ENCODE peak calls at places on chromosomes 16 and 17, in five cellular contexts. C is mesendoderm, R is mesenchymal stem cell, B is H1, X is IMR-90. V is an unnamed sample.
A peak's percentile ranks its signal among the peaks of the same experiment; 100 is the strongest.

GRCh38 chr17:2883544-2884203 is 87.4 kb downstream of the RAP1GAP2 start:
- DNase-seq in B (no peak), R (peak; percentile 29), X (peak; percentile 62), C (peak; percentile 73), V (no peak)

GRCh38 chr17:68318103-68318991 is 27.1 kb downstream of the ARSG start:
- DNase-seq in X (peak; percentile 65), R (peak; percentile 94), C (no peak), B (no peak), V (no peak)

GRCh38 chr17:3043737-3044365 is 19.6 kb downstream of the OR1D5 start:
- DNase-seq in C (peak; percentile 32), B (no peak), R (no peak), X (no peak), V (no peak)

GRCh38 chr17:44557653-44558285 is 485 bp downstream of the FZD2 start:
- DNase-seq in C (peak; percentile 71), R (peak; percentile 85), X (peak; percentile 72), B (no peak), V (no peak)

GRCh38 chr16:85151603-85152413 is 39.5 kb upstream of the CIBAR2 start:
- DNase-seq in X (peak; percentile 78), R (peak; percentile 75), B (no peak), C (peak; percentile 39), V (no peak)

GRCh38 chr16:29641561-29641960 is 21.5 kb upstream of the SPN start:
- DNase-seq in R (peak; percentile 14), C (peak; percentile 65), X (no peak), B (no peak), V (no peak)

GRCh38 chr16:86215233-86215978 is 294.9 kb upstream of the FOXF1 start:
- DNase-seq in R (peak; percentile 46), X (peak; percentile 24), B (no peak), C (no peak), V (no peak)

GRCh38 chr17:10600551-10600950 is 51.1 kb upstream of the MYH2 start:
- DNase-seq in X (peak; percentile 45), R (no peak), B (no peak), C (no peak), V (no peak)

GRCh38 chr17:7348478-7349242 is 3.3 kb upstream of the KCTD11 start:
- DNase-seq in R (no peak), X (peak; percentile 47), B (no peak), C (no peak), V (no peak)

GRCh38 chr17:40870136-40870535 is 3.1 kb upstream of the KRT12 start:
- DNase-seq in X (no peak), R (no peak), C (peak; percentile 3), B (no peak), V (no peak)

GRCh38 chr16:15846510-15846909 is 10.3 kb downstream of the MYH11 start:
- DNase-seq in X (no peak), B (no peak), R (no peak), C (no peak), V (no peak)

GRCh38 chr16:13098536-13098935 is 197.1 kb downstream of the SHISA9 start:
- DNase-seq in X (no peak), R (no peak), C (peak; percentile 68), B (no peak), V (no peak)

GRCh38 chr17:73028311-73028755 is 64.2 kb downstream of the SLC39A11 start:
- DNase-seq in B (no peak), X (peak; percentile 72), C (no peak), R (peak; percentile 86), V (no peak)

GRCh38 chr17:31488264-31488981 is 96.9 kb downstream of the RAB11FIP4 start:
- DNase-seq in B (no peak), C (peak; percentile 51), X (no peak), R (no peak), V (no peak)

GRCh38 chr16:16093625-16094332 is 129.5 kb downstream of the ABCC6 start:
- DNase-seq in C (no peak), X (no peak), R (no peak), B (no peak), V (no peak)

GRCh38 chr16:75532791-75533190 is 3.1 kb downstream of the CHST5 start:
- DNase-seq in B (no peak), R (no peak), C (no peak), X (no peak), V (no peak)

GRCh38 chr17:17669081-17669850 is 12.0 kb upstream of the RAI1 start:
- DNase-seq in B (no peak), C (peak; percentile 35), R (no peak), X (peak; percentile 45), V (no peak)

GRCh38 chr17:52606098-52606497 is 447.6 kb upstream of the CA10 start:
- DNase-seq in X (no peak), C (no peak), B (no peak), R (no peak), V (no peak)

GRCh38 chr17:16980813-16981731 is 9.2 kb upstream of the TNFRSF13B start:
- DNase-seq in R (no peak), X (no peak), B (no peak), C (peak; percentile 14), V (no peak)

GRCh38 chr16:25751230-25751629 is 59.5 kb downstream of the HS3ST4 start:
- DNase-seq in X (no peak), B (no peak), C (no peak), R (no peak), V (no peak)

GRCh38 chr17:61803796-61804195 is 59.5 kb downstream of the BRIP1 start:
- DNase-seq in B (no peak), R (no peak), X (no peak), C (no peak), V (no peak)

GRCh38 chr17:17297217-17297616 is 6.0 kb upstream of the NT5M start:
- DNase-seq in B (no peak), R (no peak), X (peak; percentile 62), C (no peak), V (no peak)

GRCh38 chr17:76384987-76385891 is 830 bp downstream of the SPHK1 start:
- DNase-seq in C (peak; percentile 45), R (peak; percentile 86), B (no peak), X (peak; percentile 73), V (peak; percentile 43)

GRCh38 chr16:73058221-73058615 is 10.3 kb upstream of the ZFHX3 start:
- DNase-seq in X (no peak), B (no peak), C (no peak), R (peak; percentile 61), V (peak; percentile 48)

GRCh38 chr17:68886401-68886800 is 68.8 kb downstream of the ABCA8 start:
- DNase-seq in R (peak; percentile 61), C (no peak), X (no peak), B (no peak), V (no peak)

GRCh38 chr17:45009676-45010467 is 41.6 kb downstream of the DCAKD start:
- DNase-seq in C (no peak), R (no peak), B (no peak), X (no peak), V (no peak)

GRCh38 chr16:23254338-23254737 is 47.8 kb upstream of the SCNN1B start:
- DNase-seq in X (peak; percentile 48), C (peak; percentile 14), R (no peak), B (no peak), V (no peak)

GRCh38 chr17:53193044-53193443 is 629.7 kb upstream of the KIF2B start:
- DNase-seq in X (no peak), R (no peak), C (no peak), B (no peak), V (no peak)

GRCh38 chr17:81025756-81026155 is 9.2 kb upstream of the BAIAP2 start:
- DNase-seq in B (no peak), X (no peak), R (no peak), C (no peak), V (no peak)

GRCh38 chr17:43211123-43211479 is 574 bp upstream of the TMEM106A start:
- DNase-seq in B (no peak), X (no peak), C (no peak), R (no peak), V (no peak)

DNA sequence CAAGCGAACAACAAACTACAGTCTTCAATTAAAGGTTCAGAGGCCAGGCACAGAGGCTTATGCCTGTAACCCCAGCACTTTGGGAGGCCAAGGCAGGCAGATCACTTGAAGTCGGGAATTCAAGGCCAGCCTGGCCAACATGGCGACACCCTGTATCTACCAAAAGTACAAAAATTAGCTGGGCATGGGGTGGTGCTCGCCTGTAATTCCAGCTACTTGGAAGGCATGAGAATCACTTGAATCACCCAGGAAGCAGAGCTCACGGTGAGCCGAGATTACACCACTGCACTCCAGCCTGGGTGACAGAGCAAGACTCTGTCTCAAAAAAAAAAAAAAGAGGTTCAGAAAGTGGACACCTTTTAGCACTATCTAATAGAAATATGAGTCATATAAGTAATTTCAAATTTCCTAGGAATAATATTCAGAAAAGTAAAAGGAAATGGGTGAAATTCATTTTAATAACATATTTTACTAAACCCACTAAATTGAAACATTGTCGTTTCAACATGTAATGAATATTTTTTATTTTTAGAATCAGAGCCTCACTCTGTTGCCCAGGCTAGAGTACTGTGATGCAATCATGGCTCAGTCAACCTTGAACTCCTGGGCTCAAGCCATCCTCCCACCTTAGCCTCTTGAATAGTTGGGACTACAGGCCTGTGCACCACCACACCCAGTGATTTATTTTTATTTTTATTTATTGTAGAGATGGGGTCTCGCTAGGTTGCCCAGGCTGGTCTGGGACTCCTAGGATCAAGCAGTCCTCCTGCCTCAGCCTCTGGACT is 15.2 kb upstream of the MARCHF10 start:
- DNase-seq in C (no peak), R (no peak), B (no peak), X (no peak), V (no peak)
- H2AK5ac ChIP-seq in C (no peak overlapping the region), R (peak overlapping the region; percentile 1), B (no peak overlapping the region), X (peak overlapping the region; percentile 65), V (no peak overlapping the region)

GRCh38 chr17:49079840-49080663 is 52.5 kb upstream of the B4GALNT2 start:
- DNase-seq in B (no peak), R (no peak), X (no peak), C (no peak), V (no peak)
- H3K4ac ChIP-seq in B (no peak overlapping the region), R (peak overlapping the region; percentile 41), X (no peak overlapping the region), C (no peak overlapping the region), V (no peak overlapping the region)

DNA sequence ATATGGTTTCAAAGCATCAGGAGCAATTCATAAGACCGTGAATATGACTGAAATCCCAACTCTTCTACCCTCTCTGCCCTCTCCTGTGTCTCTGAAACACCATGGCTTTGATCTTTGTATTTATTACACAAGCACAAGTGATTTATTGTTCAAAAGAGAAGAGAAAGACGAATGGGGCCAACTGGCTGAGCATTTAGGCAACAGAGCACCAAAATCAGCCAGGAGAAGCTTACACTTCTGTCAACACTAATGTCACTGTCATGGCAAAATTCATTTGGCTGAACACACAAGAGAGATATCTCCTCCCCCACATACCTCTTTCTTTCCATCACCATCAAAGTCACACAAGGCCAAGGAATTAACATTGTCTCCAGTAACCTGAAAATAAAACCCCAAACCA is 9.3 kb downstream of the BBS2 start:
- DNase-seq in C (no peak), R (no peak), B (no peak), X (no peak), V (no peak)
- H3K4me1 ChIP-seq in C (no peaks in the 10 kb centered on the region), R (peaks cover 1% of the 10 kb centered on the region), B (no peaks in the 10 kb centered on the region), X (peaks cover 1% of the 10 kb centered on the region), V (no peaks in the 10 kb centered on the region)

DNA sequence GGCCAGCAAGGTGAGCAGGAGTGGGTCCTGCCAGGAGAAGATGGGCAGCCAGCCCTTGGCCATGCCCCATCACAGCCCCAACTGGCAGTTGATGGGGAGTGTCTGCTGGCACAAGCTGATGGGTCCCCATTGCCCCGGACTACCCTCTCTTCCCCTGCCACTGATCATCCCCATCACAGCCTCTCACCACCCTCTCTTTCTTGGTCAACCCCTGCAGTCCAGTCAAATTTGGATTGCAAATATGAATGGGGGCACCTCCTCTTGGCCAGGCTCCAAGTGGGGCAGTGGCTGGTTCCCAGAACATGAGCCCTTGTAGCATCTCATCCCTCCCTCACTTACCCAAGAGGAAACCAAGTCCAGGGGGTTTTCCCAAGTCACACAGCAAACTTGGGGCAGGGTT is 17.4 kb downstream of the SEZ6 start:
- DNase-seq in B (no peak), C (no peak), X (no peak), R (no peak), V (no peak)
- H2AK5ac ChIP-seq in B (no peak overlapping the region), C (no peak overlapping the region), X (no peak overlapping the region), R (no peak overlapping the region), V (peak overlapping the region; percentile 89)